ENCODE peak calls at places on chromosomes 13 and 19, in six cellular contexts. K, E, V, L, F and D are unnamed samples.

GRCh38 chr13:29435125-29435911 is 160.2 kb downstream of the SLC7A1 start:
- DNase-seq in E (no peak), L (peak; percentile 39), V (no peak), F (no peak), K (peak; percentile 34), D (no peak)

GRCh38 chr13:27352698-27353097 is 71.7 kb upstream of the GTF3A start:
- DNase-seq in L (no peak), E (no peak), V (no peak), F (no peak), K (no peak), D (no peak)

GRCh38 chr13:69935043-69935442 is 172.6 kb upstream of the ATXN8OS start:
- DNase-seq in K (no peak), L (peak; percentile 30), E (peak; percentile 79), V (no peak), F (no peak), D (no peak)

GRCh38 chr19:49390131-49390977 is 2.3 kb downstream of the KASH5 start:
- DNase-seq in F (no peak), E (no peak), K (no peak), L (no peak), V (no peak), D (no peak)

GRCh38 chr19:4521170-4521887 is 3.0 kb upstream of the PLIN4 start:
- DNase-seq in F (no peak), K (no peak), E (no peak), V (no peak), L (no peak), D (no peak)

GRCh38 chr13:80716610-80717081 is 375.7 kb upstream of the SPRY2 start:
- DNase-seq in F (no peak), L (peak; percentile 6), E (peak; percentile 36), V (peak; percentile 55), K (no peak), D (peak; percentile 33)

GRCh38 chr19:18972851-18973250 is 31.8 kb upstream of the HOMER3 start:
- DNase-seq in K (no peak), F (no peak), E (no peak), V (no peak), L (no peak), D (no peak)

GRCh38 chr19:57452307-57452706 is 4.6 kb downstream of the VN1R1 start:
- DNase-seq in E (no peak), L (no peak), F (no peak), K (no peak), V (no peak), D (no peak)

GRCh38 chr13:79741006-79741405 is 260.1 kb downstream of the NDFIP2 start:
- DNase-seq in E (no peak), K (no peak), L (peak; percentile 75), F (no peak), V (no peak), D (no peak)

GRCh38 chr19:16594131-16594586 is 21.9 kb upstream of the SLC35E1 start:
- DNase-seq in E (no peak), K (no peak), V (no peak), L (no peak), F (no peak), D (no peak)

GRCh38 chr19:46025825-46026224 is 3.0 kb upstream of the PGLYRP1 start:
- DNase-seq in V (no peak), K (no peak), F (no peak), E (no peak), L (no peak), D (no peak)

GRCh38 chr13:33610471-33611015 is 207.4 kb upstream of the RFC3 start:
- DNase-seq in V (peak; percentile 90), F (no peak), E (no peak), K (no peak), L (peak; percentile 47), D (no peak)

GRCh38 chr19:4578552-4579248 is 19.2 kb upstream of the SEMA6B start:
- DNase-seq in F (no peak), E (no peak), V (no peak), L (no peak), K (no peak), D (no peak)

GRCh38 chr19:17235618-17236413 is 9.8 kb downstream of the OCEL1 start:
- DNase-seq in F (no peak), L (peak; percentile 61), V (peak; percentile 96), K (no peak), E (peak; percentile 63), D (no peak)

GRCh38 chr13:39452412-39452811 is 150.6 kb downstream of the LHFPL6 start:
- DNase-seq in E (no peak), K (no peak), F (no peak), V (no peak), L (no peak), D (no peak)

GRCh38 chr13:30690282-30691188 is 44.8 kb upstream of the ALOX5AP start:
- DNase-seq in E (peak; percentile 62), L (no peak), V (no peak), F (no peak), K (peak; percentile 82), D (no peak)

GRCh38 chr13:114152831-114153371 is 20.5 kb upstream of the RASA3 start:
- DNase-seq in V (no peak), K (peak; percentile 36), E (no peak), F (no peak), L (no peak), D (no peak)

GRCh38 chr13:40120288-40120687 is 464.8 kb downstream of the COG6 start:
- DNase-seq in F (no peak), L (no peak), K (no peak), V (no peak), E (no peak), D (no peak)

GRCh38 chr13:35964764-35965163 is 166.4 kb downstream of the DCLK1 start:
- DNase-seq in E (no peak), F (no peak), K (peak; percentile 67), L (peak; percentile 21), V (no peak), D (no peak)

GRCh38 chr13:100388923-100389322 is 199.7 kb downstream of the GGACT start:
- DNase-seq in E (no peak), K (no peak), V (no peak), F (no peak), L (no peak), D (no peak)